ENCODE peak calls at places on chromosomes 5 and 9, in six cellular contexts. A is OCI-LY7, C is GM23338, L is hepatocyte, U is PC-3, S is neural progenitor cell. E is an unnamed sample.

GRCh38 chr5:132001647-132002561 is 9.6 kb downstream of the ACSL6 start:
- DNase-seq in A (no peak), C (peak), L (peak), U (peak), S (peak), E (peak)

GRCh38 chr5:150458819-150459557 is 9.4 kb upstream of the RPS14 start:
- DNase-seq in A (peak), C (peak), L (peak), U (peak), S (peak), E (peak)

GRCh38 chr5:179207470-179207869 is 137.8 kb downstream of the ADAMTS2 start:
- DNase-seq in A (no peak), C (no peak), L (no peak), U (no peak), S (no peak), E (no peak)

GRCh38 chr9:16871358-16872151 is 1.1 kb upstream of the BNC2 start:
- DNase-seq in A (no peak), C (peak), L (peak), U (peak), S (peak), E (peak)

GRCh38 chr5:160175438-160176218 is 53.7 kb upstream of the FABP6 start:
- DNase-seq in A (no peak), C (no peak), L (no peak), U (no peak), S (no peak), E (peak)

GRCh38 chr5:13536921-13537320 is 407.6 kb downstream of the DNAH5 start:
- DNase-seq in A (no peak), C (no peak), L (no peak), U (no peak), S (no peak), E (peak)

GRCh38 chr5:167716376-167716775 is 575.1 kb upstream of the WWC1 start:
- DNase-seq in A (no peak), C (no peak), L (no peak), U (no peak), S (no peak), E (peak)

GRCh38 chr5:74241751-74242140 is 398.8 kb downstream of the ENC1 start:
- DNase-seq in A (no peak), C (peak), L (peak), U (peak), S (no peak), E (peak)

GRCh38 chr5:6950250-6950649 is 237.0 kb downstream of the TENT4A start:
- DNase-seq in A (no peak), C (no peak), L (no peak), U (peak), S (no peak), E (peak)

GRCh38 chr5:130536726-130537125 is 628.3 kb downstream of the HINT1 start:
- DNase-seq in A (no peak), C (no peak), L (no peak), U (no peak), S (no peak), E (no peak)

GRCh38 chr5:65108786-65109743 is 340.3 kb downstream of the CWC27 start:
- DNase-seq in A (no peak), C (no peak), L (no peak), U (no peak), S (no peak), E (peak)

DNA sequence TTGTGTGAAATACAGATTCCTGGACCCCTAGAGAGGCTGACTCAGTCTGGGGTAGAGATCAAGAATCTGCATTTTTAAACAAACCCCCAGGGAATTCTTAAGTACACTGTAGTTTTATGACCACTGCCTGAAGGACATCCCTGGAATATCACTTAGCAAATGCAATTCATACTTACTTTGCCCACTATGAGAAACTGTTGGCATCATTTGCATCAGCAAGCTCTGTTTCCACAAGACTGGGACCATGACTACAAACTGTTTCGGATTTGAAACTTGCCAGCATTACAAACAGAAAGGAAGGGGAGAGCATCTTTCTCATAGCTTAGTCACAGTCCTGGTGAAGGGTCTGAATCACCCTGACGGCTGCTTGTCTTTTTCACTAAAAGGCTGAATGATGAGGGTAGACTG is 63.7 kb downstream of the MLLT3 start:
- DNase-seq in A (no peak), C (peak), L (peak), U (peak), S (peak), E (peak)
- TF ChIP-seq EZH2phosphoT487 in A (no peak), C (no peak), L (no peak), U (no peak), S (no peak), E (no peak)

GRCh38 chr9:129884220-129885017 is 49.2 kb downstream of the USP20 start:
- DNase-seq in A (peak), C (peak), L (peak), U (peak), S (peak), E (peak)

GRCh38 chr9:129887210-129888084 is 52.2 kb downstream of the USP20 start:
- DNase-seq in A (peak), C (no peak), L (no peak), U (no peak), S (no peak), E (peak)

GRCh38 chr9:129885670-129886106 is 50.4 kb downstream of the USP20 start:
- DNase-seq in A (peak), C (peak), L (peak), U (peak), S (peak), E (peak)

GRCh38 chr9:129886226-129887174 is 51.2 kb downstream of the USP20 start:
- DNase-seq in A (no peak), C (no peak), L (no peak), U (no peak), S (no peak), E (no peak)

GRCh38 chr9:129885018-129885669 is 49.9 kb downstream of the USP20 start:
- DNase-seq in A (peak), C (peak), L (no peak), U (peak), S (peak), E (peak)
- TF ChIP-seq EZH2phosphoT487 in A (no peak), C (no peak), L (no peak), U (no peak), S (no peak), E (no peak)

DNA sequence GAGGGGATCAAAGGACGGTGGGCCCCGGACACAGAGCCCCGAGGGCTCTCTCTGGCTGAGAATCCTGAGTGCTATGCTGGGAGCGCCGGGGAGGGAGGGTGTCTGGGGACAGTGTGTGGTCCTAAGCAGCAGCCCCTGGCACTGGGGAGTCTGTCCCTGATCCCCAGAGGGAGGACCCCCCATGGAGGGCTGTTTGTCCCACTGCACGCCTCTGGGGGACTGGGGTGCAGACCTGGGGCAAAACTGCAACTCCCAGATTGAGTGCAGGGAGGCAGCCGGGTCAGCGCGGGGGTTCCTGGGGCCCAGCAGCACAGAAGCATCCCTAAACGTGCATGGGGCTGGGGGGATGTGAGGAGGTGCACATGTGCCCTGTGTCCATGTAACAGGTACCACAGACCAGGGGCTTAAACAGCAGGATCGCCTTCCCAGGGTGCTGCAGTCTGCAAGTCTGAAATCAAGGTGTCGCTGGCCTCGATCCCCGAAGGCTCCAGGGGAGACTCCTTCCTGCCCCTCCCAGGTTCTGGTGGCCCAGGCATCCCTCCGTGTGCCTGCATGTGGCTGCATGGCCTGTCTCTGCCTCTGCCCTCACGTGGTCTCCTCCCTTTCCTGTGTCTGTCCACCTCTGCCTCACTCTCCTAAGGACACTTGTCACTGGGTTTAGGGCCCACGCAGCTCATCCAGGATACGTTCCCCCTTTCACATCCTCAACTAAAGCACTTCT is 35.9 kb upstream of the IRX4 start:
- DNase-seq in A (no peak), C (no peak), L (no peak), U (no peak), S (no peak), E (no peak)
- TF ChIP-seq EZH2phosphoT487 in A (no peak), C (no peak), L (no peak), U (no peak), S (no peak), E (no peak)

GRCh38 chr5:142613231-142613630 is 72.7 kb downstream of the FGF1 start:
- DNase-seq in A (no peak), C (no peak), L (peak), U (peak), S (no peak), E (peak)
- TF ChIP-seq EZH2phosphoT487 in A (no peak), C (no peak), L (no peak), U (no peak), S (no peak), E (peak)

GRCh38 chr5:95114902-95115301 is 170.0 kb downstream of the MCTP1 start:
- DNase-seq in A (no peak), C (no peak), L (no peak), U (no peak), S (no peak), E (no peak)
- TF ChIP-seq EZH2phosphoT487 in A (no peak), C (no peak), L (no peak), U (no peak), S (no peak), E (no peak)